ENCODE peak calls at places on chromosomes 6 and 20, in four cellular contexts. One of them, this sample, is unnamed.

GRCh38 chr20:5495939-5496338 is 179.2 kb upstream of the PROKR2 start:
- DNase-seq in HL-60: no peak
- DNase-seq in K562: no peak
- DNase-seq in GM12878: no peak
- DNase-seq in this sample: no peak

GRCh38 chr6:106735136-106735535 is 105.8 kb downstream of the QRSL1 start:
- DNase-seq in GM12878: no peak
- DNase-seq in HL-60: no peak
- DNase-seq in K562: no peak
- DNase-seq in this sample: no peak

GRCh38 chr6:126716826-126717514 is 377.1 kb downstream of the CENPW start:
- DNase-seq in K562: no peak
- DNase-seq in GM12878: no peak
- DNase-seq in HL-60: no peak
- DNase-seq in this sample: no peak

GRCh38 chr6:108562503-108562993 is 1.8 kb downstream of the FOXO3 start:
- DNase-seq in GM12878: no peak
- DNase-seq in HL-60: peak
- DNase-seq in K562: peak
- DNase-seq in this sample: no peak

GRCh38 chr6:118724211-118724610 is 72.8 kb upstream of the CEP85L start:
- DNase-seq in HL-60: no peak
- DNase-seq in K562: no peak
- DNase-seq in GM12878: no peak
- DNase-seq in this sample: no peak

GRCh38 chr6:11236915-11237314 is 4.4 kb upstream of the NEDD9 start:
- DNase-seq in GM12878: no peak
- DNase-seq in HL-60: no peak
- DNase-seq in K562: no peak
- DNase-seq in this sample: no peak

GRCh38 chr20:313948-314347 is 11.4 kb upstream of the SOX12 start:
- DNase-seq in K562: no peak
- DNase-seq in GM12878: no peak
- DNase-seq in HL-60: no peak
- DNase-seq in this sample: no peak

GRCh38 chr6:73249998-73250397 is 13.0 kb downstream of the KHDC1 start:
- DNase-seq in K562: no peak
- DNase-seq in GM12878: no peak
- DNase-seq in HL-60: no peak
- DNase-seq in this sample: no peak

GRCh38 chr20:46757754-46758678 is 48.6 kb downstream of the SLC2A10 start:
- DNase-seq in GM12878: peak
- DNase-seq in HL-60: peak
- DNase-seq in K562: peak
- DNase-seq in this sample: peak

GRCh38 chr6:167424060-167424673 is 99.3 kb downstream of the TTLL2 start:
- DNase-seq in GM12878: no peak
- DNase-seq in HL-60: no peak
- DNase-seq in K562: no peak
- DNase-seq in this sample: no peak

GRCh38 chr6:46927066-46927465 is 5.3 kb upstream of the ADGRF5 start:
- DNase-seq in K562: no peak
- DNase-seq in HL-60: no peak
- DNase-seq in GM12878: no peak
- DNase-seq in this sample: no peak

GRCh38 chr6:39273394-39273793 is 40.8 kb downstream of the KCNK17 start:
- DNase-seq in HL-60: no peak
- DNase-seq in GM12878: no peak
- DNase-seq in K562: no peak
- DNase-seq in this sample: no peak

GRCh38 chr20:57123139-57123903 is 143.1 kb downstream of the BMP7 start:
- DNase-seq in GM12878: no peak
- DNase-seq in HL-60: no peak
- DNase-seq in K562: no peak
- DNase-seq in this sample: no peak

GRCh38 chr6:19613678-19614077 is 223.5 kb upstream of the ID4 start:
- DNase-seq in HL-60: no peak
- DNase-seq in K562: no peak
- DNase-seq in GM12878: no peak
- DNase-seq in this sample: no peak

GRCh38 chr6:156890627-156891300 is 113.6 kb downstream of the ARID1B start:
- DNase-seq in K562: no peak
- DNase-seq in HL-60: no peak
- DNase-seq in GM12878: no peak
- DNase-seq in this sample: no peak

GRCh38 chr6:44119704-44120262 is 7.5 kb downstream of the MRPL14 start:
- DNase-seq in GM12878: no peak
- DNase-seq in K562: no peak
- DNase-seq in HL-60: no peak
- DNase-seq in this sample: no peak

GRCh38 chr6:158677906-158678305 is 28.1 kb downstream of the SYTL3 start:
- DNase-seq in K562: no peak
- DNase-seq in GM12878: no peak
- DNase-seq in HL-60: no peak
- DNase-seq in this sample: no peak

GRCh38 chr20:3896302-3896701 is 7.1 kb downstream of the PANK2 start:
- DNase-seq in GM12878: no peak
- DNase-seq in K562: no peak
- DNase-seq in HL-60: no peak
- DNase-seq in this sample: no peak

GRCh38 chr20:47133809-47134456 is 222.6 kb downstream of the ZMYND8 start:
- DNase-seq in K562: no peak
- DNase-seq in GM12878: no peak
- DNase-seq in HL-60: no peak
- DNase-seq in this sample: no peak

GRCh38 chr6:159679091-159680077 is 13.7 kb downstream of the SOD2 start:
- DNase-seq in GM12878: no peak
- DNase-seq in K562: no peak
- DNase-seq in HL-60: no peak
- DNase-seq in this sample: no peak

GRCh38 chr6:45920819-45921511 is 94.7 kb downstream of the CLIC5 start:
- DNase-seq in K562: no peak
- DNase-seq in GM12878: peak
- DNase-seq in HL-60: no peak
- DNase-seq in this sample: no peak
- TF ChIP-seq SPI1 in K562: no peak
- TF ChIP-seq SPI1 in GM12878: no peak
- TF ChIP-seq SPI1 in HL-60: no peak
- TF ChIP-seq SPI1 in this sample: no peak

GRCh38 chr6:169388767-169389166 is 135.1 kb upstream of the THBS2 start:
- DNase-seq in K562: no peak
- DNase-seq in GM12878: no peak
- DNase-seq in HL-60: no peak
- DNase-seq in this sample: no peak

GRCh38 chr6:169385237-169385880 is 131.7 kb upstream of the THBS2 start:
- DNase-seq in K562: no peak
- DNase-seq in HL-60: no peak
- DNase-seq in GM12878: no peak
- DNase-seq in this sample: no peak

GRCh38 chr6:169387809-169388383 is 134.2 kb upstream of the THBS2 start:
- DNase-seq in K562: no peak
- DNase-seq in HL-60: no peak
- DNase-seq in GM12878: no peak
- DNase-seq in this sample: no peak

GRCh38 chr6:169384291-169384690 is 130.6 kb upstream of the THBS2 start:
- DNase-seq in GM12878: no peak
- DNase-seq in K562: no peak
- DNase-seq in HL-60: no peak
- DNase-seq in this sample: no peak

GRCh38 chr6:169386431-169387057 is 132.9 kb upstream of the THBS2 start:
- DNase-seq in GM12878: no peak
- DNase-seq in K562: no peak
- DNase-seq in HL-60: no peak
- DNase-seq in this sample: no peak
- TF ChIP-seq SPI1 in GM12878: no peak
- TF ChIP-seq SPI1 in K562: no peak
- TF ChIP-seq SPI1 in HL-60: no peak
- TF ChIP-seq SPI1 in this sample: no peak

GRCh38 chr6:130120731-130121130 is 102.0 kb downstream of the SAMD3 start:
- DNase-seq in GM12878: no peak
- DNase-seq in HL-60: no peak
- DNase-seq in K562: no peak
- DNase-seq in this sample: no peak
- TF ChIP-seq SPI1 in GM12878: no peak
- TF ChIP-seq SPI1 in HL-60: no peak
- TF ChIP-seq SPI1 in K562: no peak
- TF ChIP-seq SPI1 in this sample: no peak

GRCh38 chr6:34580707-34581560 is 24.8 kb upstream of the SPDEF start:
- DNase-seq in HL-60: no peak
- DNase-seq in GM12878: no peak
- DNase-seq in K562: no peak
- DNase-seq in this sample: no peak
- TF ChIP-seq SPI1 in HL-60: no peak
- TF ChIP-seq SPI1 in GM12878: no peak
- TF ChIP-seq SPI1 in K562: no peak
- TF ChIP-seq SPI1 in this sample: peak

DNA sequence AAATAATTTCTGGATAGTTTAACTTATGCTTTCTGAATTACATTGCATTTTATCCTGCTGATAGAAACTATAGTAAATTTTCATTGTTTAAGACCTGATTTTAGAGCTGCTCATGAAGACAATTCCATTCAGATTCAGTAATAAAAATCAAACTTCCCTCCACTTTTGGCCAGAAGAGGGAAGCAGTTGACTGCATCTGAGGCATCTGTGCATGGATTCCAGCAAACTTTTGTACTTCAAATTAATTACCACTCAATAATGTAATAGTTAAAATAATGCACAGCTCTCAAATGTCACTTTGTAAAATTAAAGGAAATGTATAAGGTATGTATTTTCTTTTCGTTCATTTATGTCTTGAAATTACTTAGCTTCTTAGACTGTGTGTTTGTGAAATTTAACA is 64.2 kb upstream of the SLC35B3 start:
- DNase-seq in GM12878: no peak
- DNase-seq in K562: no peak
- DNase-seq in HL-60: no peak
- DNase-seq in this sample: no peak
- TF ChIP-seq SPI1 in GM12878: no peak
- TF ChIP-seq SPI1 in K562: no peak
- TF ChIP-seq SPI1 in HL-60: no peak
- TF ChIP-seq SPI1 in this sample: no peak

DNA sequence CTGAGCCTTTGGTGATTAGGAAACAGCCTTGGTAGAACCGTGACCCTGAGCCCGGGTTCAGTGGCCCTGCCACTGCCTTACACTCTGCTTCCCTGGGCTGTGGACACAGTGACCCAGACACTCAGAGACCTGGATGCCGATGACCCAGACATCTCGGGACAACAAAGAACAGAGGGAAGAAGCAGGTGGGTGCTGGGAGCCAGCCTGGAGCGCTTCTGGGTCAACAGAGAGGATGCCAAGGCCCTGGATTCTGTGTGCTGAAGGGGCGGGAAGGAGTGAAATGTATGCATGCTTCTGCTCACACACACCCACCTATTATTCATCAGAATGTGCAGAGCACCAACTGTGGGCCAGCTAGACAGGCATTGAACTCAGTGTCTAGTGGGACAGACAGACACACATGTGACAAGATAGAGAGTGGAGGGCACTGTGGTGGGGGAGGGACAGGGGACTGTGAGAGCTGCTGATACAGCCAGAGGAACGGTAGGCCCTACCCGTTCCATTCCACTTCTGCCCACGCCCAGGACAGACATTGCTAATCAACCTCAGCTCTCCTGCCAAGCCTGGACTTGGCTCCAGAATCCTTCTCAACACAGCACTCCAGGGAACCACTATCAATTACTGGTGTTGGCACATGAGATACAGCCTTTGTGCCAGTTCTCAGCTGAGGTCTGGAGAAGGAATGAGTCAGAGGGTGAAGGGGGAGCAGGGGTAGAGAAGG is 20.1 kb downstream of the KCNK15 start:
- DNase-seq in GM12878: no peak
- DNase-seq in K562: no peak
- DNase-seq in HL-60: no peak
- DNase-seq in this sample: no peak
- TF ChIP-seq SPI1 in GM12878: no peak
- TF ChIP-seq SPI1 in K562: no peak
- TF ChIP-seq SPI1 in HL-60: no peak
- TF ChIP-seq SPI1 in this sample: no peak

This sample was measured in GM12891.